ENCODE peak calls at places on chromosomes 4 and X, in five cellular contexts. X is mammary epithelial cell; G is GM12864; U is aorta; B is CD4-positive, alpha-beta memory T cell. Y is an unnamed sample.

GRCh38 chrX:24396930-24397277 is 36.5 kb downstream of the SUPT20HL1 start:
- DNase-seq in X (no peak), G (no peak), U (no peak), B (no peak), Y (no peak)

GRCh38 chr4:57098945-57099344 is 11.2 kb downstream of the IGFBP7 start:
- DNase-seq in X (peak; percentile 38), G (no peak), U (no peak), B (no peak), Y (peak; percentile 86)

GRCh38 chrX:16474511-16474910 is 175.4 kb upstream of the S100G start:
- DNase-seq in X (no peak), G (no peak), U (no peak), B (no peak), Y (no peak)

GRCh38 chrX:39513836-39514235 is 583.9 kb downstream of the BCOR start:
- DNase-seq in X (no peak), G (no peak), U (no peak), B (no peak), Y (no peak)

GRCh38 chrX:125131146-125131545 is 188.5 kb upstream of the TEX13C start:
- DNase-seq in X (peak; percentile 0), G (no peak), U (no peak), B (no peak), Y (no peak)

GRCh38 chrX:109760241-109760921 is 27.3 kb upstream of the ACSL4 start:
- DNase-seq in X (no peak), G (no peak), U (no peak), B (no peak), Y (peak; percentile 34)

GRCh38 chr4:26126135-26126718 is 194.6 kb upstream of the RBPJ start:
- DNase-seq in X (no peak), G (no peak), U (no peak), B (peak; percentile 49), Y (no peak)

GRCh38 chrX:132648870-132649269 is 160.0 kb upstream of the MBNL3 start:
- DNase-seq in X (no peak), G (no peak), U (no peak), B (no peak), Y (no peak)

GRCh38 chr4:150219841-150220240 is 141.6 kb downstream of the DCLK2 start:
- DNase-seq in X (no peak), G (no peak), U (no peak), B (no peak), Y (no peak)

GRCh38 chr4:67712000-67712625 is 11.2 kb upstream of the UBA6 start:
- DNase-seq in X (peak; percentile 42), G (no peak), U (no peak), B (no peak), Y (no peak)

GRCh38 chr4:67713531-67714247 is 12.7 kb upstream of the UBA6 start:
- DNase-seq in X (peak; percentile 57), G (no peak), U (no peak), B (no peak), Y (peak; percentile 13)

GRCh38 chr4:67714955-67715354 is 14.0 kb upstream of the UBA6 start:
- DNase-seq in X (no peak), G (no peak), U (no peak), B (no peak), Y (no peak)

GRCh38 chr4:67712650-67713530 is 11.9 kb upstream of the UBA6 start:
- DNase-seq in X (no peak), G (no peak), U (no peak), B (no peak), Y (no peak)

GRCh38 chr4:67714248-67714583 is 13.3 kb upstream of the UBA6 start:
- DNase-seq in X (no peak), G (no peak), U (no peak), B (no peak), Y (no peak)
- H3K4me3 ChIP-seq in X (no peak overlapping the region), G (no peak overlapping the region), U (no peak overlapping the region), B (no peak overlapping the region), Y (no peak overlapping the region)

DNA sequence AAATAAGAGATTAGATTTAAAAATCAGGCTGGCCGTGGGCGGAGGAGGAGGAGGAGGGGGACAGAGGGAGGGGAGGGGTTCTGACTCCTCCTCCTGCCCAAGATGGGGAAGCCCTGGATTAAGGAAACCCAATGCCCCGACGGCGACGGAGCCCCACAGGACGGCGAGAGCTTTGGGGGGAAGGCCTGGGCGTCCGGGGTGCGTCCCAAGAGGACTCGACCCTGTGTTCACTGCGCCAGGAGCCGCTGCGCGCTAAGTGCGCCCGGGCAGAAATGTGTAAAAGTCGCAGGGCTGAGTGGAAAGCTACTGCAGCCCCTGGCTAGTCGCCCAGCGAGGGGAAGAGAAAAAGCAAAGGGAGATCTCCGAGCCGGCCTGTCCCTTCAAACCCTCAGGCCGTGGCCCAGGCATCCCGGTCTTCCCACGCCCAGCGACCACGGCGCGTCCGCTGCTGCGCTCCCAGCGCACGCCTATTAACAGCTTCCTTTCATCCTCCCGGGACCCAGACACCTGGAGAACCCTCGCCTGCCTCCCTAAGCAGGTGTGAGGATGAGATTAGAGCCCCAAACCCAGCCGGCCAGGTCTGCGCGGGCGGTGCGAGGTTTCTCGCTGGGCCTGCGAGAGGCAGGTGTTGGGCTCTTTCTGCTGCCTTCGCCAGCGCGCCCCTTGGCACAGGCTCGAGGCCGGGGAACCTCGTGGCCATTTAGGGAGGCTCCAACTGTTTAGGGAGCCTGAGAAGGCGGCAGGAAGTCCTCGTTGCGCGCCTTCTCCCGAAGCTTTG is 1.4 kb upstream of the RPS6KA3 start:
- DNase-seq in X (no peak), G (no peak), U (peak; percentile 86), B (peak; percentile 39), Y (no peak)
- H3K4me3 ChIP-seq in X (no peak overlapping the region), G (no peak overlapping the region), U (no peak overlapping the region), B (no peak overlapping the region), Y (peak overlapping the region; percentile 68)

GRCh38 chr4:143289370-143289769 is 47.3 kb upstream of the GAB1 start:
- DNase-seq in X (no peak), G (no peak), U (no peak), B (no peak), Y (no peak)
- H3K4me3 ChIP-seq in X (no peak overlapping the region), G (no peak overlapping the region), U (no peak overlapping the region), B (no peak overlapping the region), Y (no peak overlapping the region)

GRCh38 chrX:2401590-2402360 is 99.0 kb downstream of the DHRSX start:
- DNase-seq in X (peak; percentile 97), G (no peak), U (no peak), B (no peak), Y (no peak)

GRCh38 chrX:2404816-2405215 is 96.0 kb downstream of the DHRSX start:
- DNase-seq in X (no peak), G (no peak), U (no peak), B (peak; percentile 20), Y (no peak)

GRCh38 chrX:2398341-2398656 is 102.5 kb downstream of the DHRSX start:
- DNase-seq in X (no peak), G (no peak), U (no peak), B (no peak), Y (no peak)

GRCh38 chrX:2401201-2401589 is 99.6 kb downstream of the DHRSX start:
- DNase-seq in X (peak; percentile 84), G (no peak), U (no peak), B (no peak), Y (no peak)

GRCh38 chrX:2402361-2402690 is 98.5 kb downstream of the DHRSX start:
- DNase-seq in X (no peak), G (no peak), U (no peak), B (no peak), Y (no peak)
- H3K4me3 ChIP-seq in X (no peak overlapping the region), G (no peak overlapping the region), U (no peak overlapping the region), B (no peak overlapping the region), Y (no peak overlapping the region)

GRCh38 chr4:93828332-93828829 is at the start of gene ATOH1:
- DNase-seq in X (peak; percentile 17), G (no peak), U (peak; percentile 69), B (no peak), Y (no peak)
- H3K4me3 ChIP-seq in X (no peak within 1 kb of the TSS), G (no peak within 1 kb of the TSS), U (peak within 1 kb of the TSS; percentile 11), B (no peak within 1 kb of the TSS), Y (peak within 1 kb of the TSS; percentile 36)

DNA sequence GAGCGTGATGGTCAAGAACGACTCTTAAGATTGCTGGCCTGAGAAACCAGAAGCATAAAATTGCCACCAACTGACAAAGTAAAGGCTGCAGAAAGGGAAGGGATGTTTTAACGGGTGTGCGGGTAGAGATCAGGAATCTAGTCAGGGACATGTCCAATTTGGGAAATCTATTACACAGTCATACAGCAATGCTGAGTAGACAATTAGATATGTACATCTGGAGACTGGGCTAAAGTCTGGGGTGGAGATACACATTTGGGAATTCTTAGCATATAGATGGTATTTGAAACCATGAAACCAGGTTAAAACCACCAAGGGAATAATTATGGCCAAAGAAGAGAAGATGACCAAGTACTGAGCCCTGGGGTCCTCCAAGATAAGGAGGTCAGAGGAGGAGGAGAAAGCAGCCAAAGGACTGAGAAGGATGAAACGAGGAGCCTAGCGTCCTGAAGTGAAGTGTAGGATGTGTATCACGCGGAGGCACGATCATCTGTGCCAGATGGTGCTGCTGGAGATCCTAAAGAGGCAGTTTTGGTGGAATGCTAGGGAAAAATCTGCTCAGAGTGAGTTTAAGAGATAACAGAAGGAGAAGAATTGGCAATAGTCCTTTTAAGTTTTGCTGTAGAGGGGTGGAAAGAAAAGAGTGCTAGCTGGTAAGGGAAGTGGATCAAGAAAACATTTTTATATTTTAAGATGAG is 36.5 kb downstream of the SEC24D start:
- DNase-seq in X (no peak), G (no peak), U (no peak), B (no peak), Y (no peak)
- H3K4me3 ChIP-seq in X (no peak overlapping the region), G (no peak overlapping the region), U (no peak overlapping the region), B (no peak overlapping the region), Y (no peak overlapping the region)

DNA sequence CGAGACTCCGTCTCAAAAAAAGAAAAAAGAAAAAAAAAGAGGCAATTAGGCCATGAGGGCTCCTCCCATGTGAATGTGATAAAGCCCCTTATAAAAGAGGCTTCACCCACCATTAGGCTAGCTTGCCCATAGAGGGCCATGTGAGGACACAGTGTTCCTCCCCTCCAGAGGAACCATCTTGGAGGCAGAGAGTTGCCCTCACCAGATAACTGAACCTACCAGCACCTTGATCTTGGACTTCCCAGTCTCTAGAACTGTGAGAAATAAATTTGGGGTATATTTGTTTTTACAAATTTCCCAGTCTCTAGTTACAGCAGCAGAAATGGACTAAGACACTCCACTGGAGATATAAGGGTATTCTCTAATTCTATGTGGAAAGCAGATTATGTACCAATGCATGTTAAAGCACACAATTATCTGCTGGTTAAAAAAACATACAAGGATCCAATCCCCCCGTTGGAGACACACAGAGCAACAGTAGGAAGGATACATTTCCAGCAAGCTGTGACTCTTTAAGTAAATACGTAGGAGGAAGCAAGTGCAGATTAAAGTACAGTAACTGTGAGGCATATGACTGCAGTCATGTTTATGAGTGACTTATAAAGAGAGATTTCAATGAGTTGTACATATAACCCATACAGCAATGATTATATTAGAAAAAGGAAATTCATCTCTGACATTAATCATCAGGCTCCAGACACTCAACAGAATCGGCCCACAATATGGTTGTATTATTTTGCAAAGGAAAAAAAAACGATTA is 21.4 kb downstream of the SH3RF1 start:
- DNase-seq in X (no peak), G (no peak), U (no peak), B (no peak), Y (no peak)
- H3K4me3 ChIP-seq in X (no peak overlapping the region), G (no peak overlapping the region), U (no peak overlapping the region), B (no peak overlapping the region), Y (no peak overlapping the region)

GRCh38 chrX:57172544-57172943 is 35.3 kb upstream of the SPIN2A start:
- DNase-seq in X (no peak), G (no peak), U (no peak), B (no peak), Y (no peak)

GRCh38 chrX:57178605-57179004 is 41.4 kb upstream of the SPIN2A start:
- DNase-seq in X (no peak), G (no peak), U (no peak), B (no peak), Y (no peak)

DNA sequence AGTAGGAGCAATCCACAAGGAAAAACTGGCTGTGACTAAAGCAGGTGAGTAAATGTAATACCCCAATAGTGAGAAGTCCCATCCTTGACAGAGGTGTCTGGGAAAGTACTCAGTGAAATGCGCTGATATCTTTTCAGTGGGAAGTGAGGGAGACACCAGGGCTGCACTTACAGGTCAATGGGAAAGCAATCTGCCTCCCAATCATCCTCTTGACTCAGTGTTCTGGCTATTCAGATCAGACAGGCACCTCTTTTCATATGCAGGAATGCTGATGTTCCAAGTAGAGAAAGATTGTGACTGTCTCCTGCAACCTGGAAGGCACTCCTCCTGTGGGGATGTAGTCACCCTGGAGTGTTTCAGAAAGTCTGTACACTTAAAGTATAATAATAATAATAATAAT is 39.9 kb upstream of the SPIN2A start:
- DNase-seq in X (no peak), G (no peak), U (no peak), B (no peak), Y (no peak)
- H3K4me3 ChIP-seq in X (no peak overlapping the region), G (no peak overlapping the region), U (no peak overlapping the region), B (no peak overlapping the region), Y (no peak overlapping the region)